ENCODE peak calls at places on chromosomes 5 and 9, in eight cellular contexts. One of them, this sample, is unnamed. For H3K27me3, H3K4me1 and H3K36me3, the result is how much of the 10 kb centered on the place peaks cover.

GRCh38 chr5:73911761-73912393 is 285.9 kb downstream of the ARHGEF28 start:
- DNase-seq in heart right ventricle: no peak
- DNase-seq in CD8-positive, alpha-beta T cell: no peak
- DNase-seq in left ventricle myocardium inferior: no peak
- DNase-seq in colonic mucosa: no peak
- DNase-seq in effector memory CD4-positive, alpha-beta T cell: no peak
- DNase-seq in fibroblast of lung: peak
- DNase-seq in gastrocnemius medialis: no peak
- DNase-seq in this sample: no peak

GRCh38 chr9:125660557-125660956 is 46.5 kb downstream of the MAPKAP1 start:
- DNase-seq in left ventricle myocardium inferior: no peak
- DNase-seq in heart right ventricle: no peak
- DNase-seq in effector memory CD4-positive, alpha-beta T cell: no peak
- DNase-seq in colonic mucosa: no peak
- DNase-seq in gastrocnemius medialis: no peak
- DNase-seq in fibroblast of lung: no peak
- DNase-seq in CD8-positive, alpha-beta T cell: no peak
- DNase-seq in this sample: no peak

GRCh38 chr5:56950626-56951130 is 1.2 kb downstream of the MIER3 start:
- DNase-seq in left ventricle myocardium inferior: peak
- DNase-seq in effector memory CD4-positive, alpha-beta T cell: peak
- DNase-seq in colonic mucosa: peak
- DNase-seq in CD8-positive, alpha-beta T cell: peak
- DNase-seq in heart right ventricle: peak
- DNase-seq in gastrocnemius medialis: peak
- DNase-seq in fibroblast of lung: peak
- DNase-seq in this sample: peak

GRCh38 chr5:58114324-58114723 is 345.6 kb downstream of the PLK2 start:
- DNase-seq in heart right ventricle: no peak
- DNase-seq in effector memory CD4-positive, alpha-beta T cell: no peak
- DNase-seq in colonic mucosa: no peak
- DNase-seq in fibroblast of lung: no peak
- DNase-seq in left ventricle myocardium inferior: no peak
- DNase-seq in CD8-positive, alpha-beta T cell: no peak
- DNase-seq in gastrocnemius medialis: no peak
- DNase-seq in this sample: no peak

GRCh38 chr5:54470677-54471076 is 15.2 kb downstream of the HSPB3 start:
- DNase-seq in gastrocnemius medialis: no peak
- DNase-seq in colonic mucosa: no peak
- DNase-seq in effector memory CD4-positive, alpha-beta T cell: no peak
- DNase-seq in CD8-positive, alpha-beta T cell: no peak
- DNase-seq in heart right ventricle: no peak
- DNase-seq in fibroblast of lung: peak
- DNase-seq in left ventricle myocardium inferior: no peak
- DNase-seq in this sample: no peak

GRCh38 chr9:89786650-89787049 is 181.8 kb downstream of the GADD45G start:
- DNase-seq in gastrocnemius medialis: no peak
- DNase-seq in effector memory CD4-positive, alpha-beta T cell: no peak
- DNase-seq in left ventricle myocardium inferior: no peak
- DNase-seq in CD8-positive, alpha-beta T cell: no peak
- DNase-seq in fibroblast of lung: peak
- DNase-seq in heart right ventricle: peak
- DNase-seq in colonic mucosa: peak
- DNase-seq in this sample: no peak

GRCh38 chr5:176716320-176716719 is 69.0 kb downstream of the TSPAN17 start:
- DNase-seq in gastrocnemius medialis: no peak
- DNase-seq in CD8-positive, alpha-beta T cell: no peak
- DNase-seq in colonic mucosa: no peak
- DNase-seq in effector memory CD4-positive, alpha-beta T cell: no peak
- DNase-seq in fibroblast of lung: peak
- DNase-seq in heart right ventricle: no peak
- DNase-seq in left ventricle myocardium inferior: no peak
- DNase-seq in this sample: no peak

GRCh38 chr5:125890387-125890955 is 532.7 kb upstream of the GRAMD2B start:
- DNase-seq in effector memory CD4-positive, alpha-beta T cell: no peak
- DNase-seq in gastrocnemius medialis: no peak
- DNase-seq in colonic mucosa: no peak
- DNase-seq in CD8-positive, alpha-beta T cell: no peak
- DNase-seq in left ventricle myocardium inferior: no peak
- DNase-seq in heart right ventricle: no peak
- DNase-seq in fibroblast of lung: no peak
- DNase-seq in this sample: no peak

GRCh38 chr5:125189451-125190051 is 443.1 kb upstream of the ZNF608 start:
- DNase-seq in fibroblast of lung: peak
- DNase-seq in heart right ventricle: no peak
- DNase-seq in left ventricle myocardium inferior: no peak
- DNase-seq in colonic mucosa: no peak
- DNase-seq in effector memory CD4-positive, alpha-beta T cell: no peak
- DNase-seq in gastrocnemius medialis: no peak
- DNase-seq in CD8-positive, alpha-beta T cell: no peak
- DNase-seq in this sample: no peak

GRCh38 chr9:2158729-2159128 is 143.6 kb downstream of the SMARCA2 start:
- DNase-seq in colonic mucosa: no peak
- DNase-seq in CD8-positive, alpha-beta T cell: no peak
- DNase-seq in left ventricle myocardium inferior: no peak
- DNase-seq in gastrocnemius medialis: no peak
- DNase-seq in effector memory CD4-positive, alpha-beta T cell: no peak
- DNase-seq in fibroblast of lung: peak
- DNase-seq in heart right ventricle: no peak
- DNase-seq in this sample: no peak

GRCh38 chr9:37775216-37775919 is 9.5 kb downstream of the EXOSC3 start:
- DNase-seq in colonic mucosa: no peak
- DNase-seq in fibroblast of lung: no peak
- DNase-seq in heart right ventricle: no peak
- DNase-seq in effector memory CD4-positive, alpha-beta T cell: no peak
- DNase-seq in CD8-positive, alpha-beta T cell: no peak
- DNase-seq in gastrocnemius medialis: no peak
- DNase-seq in left ventricle myocardium inferior: no peak
- DNase-seq in this sample: no peak

GRCh38 chr9:134344068-134344820 is 18.0 kb downstream of the RXRA start:
- DNase-seq in effector memory CD4-positive, alpha-beta T cell: no peak
- DNase-seq in gastrocnemius medialis: no peak
- DNase-seq in left ventricle myocardium inferior: peak
- DNase-seq in colonic mucosa: no peak
- DNase-seq in heart right ventricle: peak
- DNase-seq in CD8-positive, alpha-beta T cell: peak
- DNase-seq in fibroblast of lung: no peak
- DNase-seq in this sample: peak

GRCh38 chr9:27497883-27498553 is 26.1 kb upstream of the IFNK start:
- DNase-seq in effector memory CD4-positive, alpha-beta T cell: no peak
- DNase-seq in fibroblast of lung: no peak
- DNase-seq in CD8-positive, alpha-beta T cell: no peak
- DNase-seq in colonic mucosa: no peak
- DNase-seq in gastrocnemius medialis: no peak
- DNase-seq in heart right ventricle: no peak
- DNase-seq in left ventricle myocardium inferior: no peak
- DNase-seq in this sample: no peak

GRCh38 chr9:114732842-114733241 is 50.9 kb upstream of the TEX48 start:
- DNase-seq in heart right ventricle: no peak
- DNase-seq in gastrocnemius medialis: no peak
- DNase-seq in CD8-positive, alpha-beta T cell: no peak
- DNase-seq in colonic mucosa: no peak
- DNase-seq in effector memory CD4-positive, alpha-beta T cell: no peak
- DNase-seq in left ventricle myocardium inferior: no peak
- DNase-seq in fibroblast of lung: no peak
- DNase-seq in this sample: no peak

GRCh38 chr9:114733814-114734213 is 51.8 kb upstream of the TEX48 start:
- DNase-seq in effector memory CD4-positive, alpha-beta T cell: no peak
- DNase-seq in colonic mucosa: no peak
- DNase-seq in heart right ventricle: no peak
- DNase-seq in gastrocnemius medialis: no peak
- DNase-seq in CD8-positive, alpha-beta T cell: no peak
- DNase-seq in fibroblast of lung: peak
- DNase-seq in left ventricle myocardium inferior: no peak
- DNase-seq in this sample: no peak

GRCh38 chr9:114738581-114739316 is 56.8 kb upstream of the TEX48 start:
- DNase-seq in heart right ventricle: peak
- DNase-seq in gastrocnemius medialis: peak
- DNase-seq in left ventricle myocardium inferior: peak
- DNase-seq in fibroblast of lung: peak
- DNase-seq in colonic mucosa: peak
- DNase-seq in effector memory CD4-positive, alpha-beta T cell: peak
- DNase-seq in CD8-positive, alpha-beta T cell: peak
- DNase-seq in this sample: peak

GRCh38 chr9:114735732-114736131 is 53.7 kb upstream of the TEX48 start:
- DNase-seq in CD8-positive, alpha-beta T cell: no peak
- DNase-seq in effector memory CD4-positive, alpha-beta T cell: no peak
- DNase-seq in left ventricle myocardium inferior: no peak
- DNase-seq in fibroblast of lung: peak
- DNase-seq in colonic mucosa: no peak
- DNase-seq in heart right ventricle: no peak
- DNase-seq in gastrocnemius medialis: no peak
- DNase-seq in this sample: no peak

DNA sequence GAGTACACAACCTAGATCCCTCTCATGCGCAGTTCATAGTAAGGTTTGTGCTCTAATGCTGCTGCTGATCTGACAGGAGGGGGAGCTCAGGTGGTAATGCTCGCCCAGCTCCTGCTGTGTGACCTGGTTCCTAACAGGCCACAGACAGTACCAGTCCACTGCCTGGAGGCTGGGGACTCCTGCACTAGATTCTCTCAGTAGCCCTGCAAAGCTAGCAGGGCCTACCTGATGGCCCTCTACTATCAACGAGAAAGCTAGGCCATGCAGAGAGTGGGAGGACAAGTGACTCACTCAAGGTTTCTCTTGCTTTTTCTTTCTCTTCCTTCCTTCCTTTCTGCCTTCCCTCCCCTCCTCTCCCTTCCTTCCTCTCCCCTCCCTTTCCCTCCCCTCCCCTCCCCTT is 55.1 kb upstream of the TEX48 start:
- DNase-seq in left ventricle myocardium inferior: no peak
- DNase-seq in heart right ventricle: no peak
- DNase-seq in gastrocnemius medialis: no peak
- DNase-seq in colonic mucosa: no peak
- DNase-seq in CD8-positive, alpha-beta T cell: no peak
- DNase-seq in effector memory CD4-positive, alpha-beta T cell: no peak
- DNase-seq in fibroblast of lung: no peak
- DNase-seq in this sample: no peak
- H3K27me3 ChIP-seq in left ventricle myocardium inferior: half or more
- H3K27me3 ChIP-seq in heart right ventricle: under half
- H3K27me3 ChIP-seq in gastrocnemius medialis: under half
- H3K27me3 ChIP-seq in colonic mucosa: under half
- H3K27me3 ChIP-seq in CD8-positive, alpha-beta T cell: under half
- H3K27me3 ChIP-seq in effector memory CD4-positive, alpha-beta T cell: under half
- H3K27me3 ChIP-seq in fibroblast of lung: under half
- H3K27me3 ChIP-seq in this sample: under half

GRCh38 chr9:136054146-136054545 is 40.9 kb downstream of the NACC2 start:
- DNase-seq in heart right ventricle: no peak
- DNase-seq in left ventricle myocardium inferior: no peak
- DNase-seq in gastrocnemius medialis: no peak
- DNase-seq in fibroblast of lung: no peak
- DNase-seq in CD8-positive, alpha-beta T cell: no peak
- DNase-seq in effector memory CD4-positive, alpha-beta T cell: no peak
- DNase-seq in colonic mucosa: no peak
- DNase-seq in this sample: no peak
- H3K4me1 ChIP-seq in heart right ventricle: half or more
- H3K4me1 ChIP-seq in left ventricle myocardium inferior: half or more
- H3K4me1 ChIP-seq in gastrocnemius medialis: under half
- H3K4me1 ChIP-seq in fibroblast of lung: under half
- H3K4me1 ChIP-seq in CD8-positive, alpha-beta T cell: under half
- H3K4me1 ChIP-seq in effector memory CD4-positive, alpha-beta T cell: under half
- H3K4me1 ChIP-seq in colonic mucosa: under half
- H3K4me1 ChIP-seq in this sample: under half

DNA sequence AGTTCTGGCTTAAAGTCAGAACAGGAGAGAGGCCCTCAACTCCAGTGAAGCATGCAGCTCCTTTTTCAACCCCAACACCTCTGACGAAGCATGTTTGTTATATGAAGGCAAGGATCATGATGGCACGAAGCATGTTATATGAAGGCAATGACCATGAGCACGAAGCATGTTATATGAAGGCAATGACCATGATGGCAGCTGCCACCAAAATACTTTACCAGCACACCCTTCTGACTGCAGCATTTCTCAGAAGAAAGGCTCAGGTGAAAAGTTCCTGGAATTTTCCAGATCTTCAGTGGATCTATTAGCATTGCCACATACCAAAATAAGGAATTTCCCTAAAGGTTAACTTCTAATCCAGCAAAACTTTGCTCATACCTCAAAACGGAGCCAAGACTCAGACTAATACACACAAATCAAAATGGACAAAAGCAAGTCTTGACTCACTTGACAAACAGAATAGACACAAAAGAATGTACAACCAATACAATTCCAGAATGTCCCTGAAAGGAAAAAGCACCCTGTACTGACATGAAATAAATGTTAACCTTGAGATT is 217.4 kb downstream of the FANCC start:
- DNase-seq in gastrocnemius medialis: no peak
- DNase-seq in fibroblast of lung: no peak
- DNase-seq in colonic mucosa: no peak
- DNase-seq in effector memory CD4-positive, alpha-beta T cell: no peak
- DNase-seq in heart right ventricle: no peak
- DNase-seq in CD8-positive, alpha-beta T cell: no peak
- DNase-seq in left ventricle myocardium inferior: no peak
- DNase-seq in this sample: no peak
- H3K36me3 ChIP-seq in gastrocnemius medialis: under half
- H3K36me3 ChIP-seq in fibroblast of lung: under half
- H3K36me3 ChIP-seq in colonic mucosa: under half
- H3K36me3 ChIP-seq in effector memory CD4-positive, alpha-beta T cell: under half
- H3K36me3 ChIP-seq in heart right ventricle: half or more
- H3K36me3 ChIP-seq in CD8-positive, alpha-beta T cell: under half
- H3K36me3 ChIP-seq in left ventricle myocardium inferior: under half
- H3K36me3 ChIP-seq in this sample: under half

GRCh38 chr5:31193591-31194457 is at the start of gene CDH6:
- DNase-seq in heart right ventricle: peak
- DNase-seq in left ventricle myocardium inferior: peak
- DNase-seq in fibroblast of lung: peak
- DNase-seq in gastrocnemius medialis: no peak
- DNase-seq in effector memory CD4-positive, alpha-beta T cell: no peak
- DNase-seq in CD8-positive, alpha-beta T cell: no peak
- DNase-seq in colonic mucosa: no peak
- DNase-seq in this sample: no peak

GRCh38 chr5:31194892-31195291 is 1.4 kb downstream of the CDH6 start:
- DNase-seq in CD8-positive, alpha-beta T cell: no peak
- DNase-seq in gastrocnemius medialis: no peak
- DNase-seq in heart right ventricle: no peak
- DNase-seq in left ventricle myocardium inferior: no peak
- DNase-seq in fibroblast of lung: no peak
- DNase-seq in effector memory CD4-positive, alpha-beta T cell: no peak
- DNase-seq in colonic mucosa: no peak
- DNase-seq in this sample: no peak

GRCh38 chr5:31196309-31196708 is 2.8 kb downstream of the CDH6 start:
- DNase-seq in effector memory CD4-positive, alpha-beta T cell: no peak
- DNase-seq in heart right ventricle: no peak
- DNase-seq in colonic mucosa: no peak
- DNase-seq in left ventricle myocardium inferior: no peak
- DNase-seq in gastrocnemius medialis: no peak
- DNase-seq in fibroblast of lung: peak
- DNase-seq in CD8-positive, alpha-beta T cell: no peak
- DNase-seq in this sample: no peak

GRCh38 chr5:31193026-31193425 is 460 bp upstream of the CDH6 start:
- DNase-seq in left ventricle myocardium inferior: no peak
- DNase-seq in colonic mucosa: no peak
- DNase-seq in CD8-positive, alpha-beta T cell: no peak
- DNase-seq in fibroblast of lung: no peak
- DNase-seq in effector memory CD4-positive, alpha-beta T cell: no peak
- DNase-seq in gastrocnemius medialis: no peak
- DNase-seq in heart right ventricle: no peak
- DNase-seq in this sample: no peak

DNA sequence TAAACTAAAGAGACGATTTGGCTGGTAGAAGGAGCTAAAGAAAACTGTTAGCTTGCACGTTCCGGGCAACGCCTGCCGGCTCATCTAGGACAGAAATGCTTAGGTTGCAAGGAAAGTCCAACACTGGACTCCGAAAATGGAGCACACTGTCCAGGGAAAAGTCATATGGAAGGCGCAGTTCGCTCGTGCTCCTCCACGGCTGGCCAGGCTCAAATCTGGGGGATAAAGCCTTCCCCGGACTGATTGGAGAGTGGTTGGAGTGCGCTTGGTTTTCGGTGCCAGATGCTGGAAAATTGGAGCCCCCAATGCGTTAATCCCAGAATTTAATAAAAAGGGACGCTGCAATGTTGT is 947 bp downstream of the CDH6 start:
- DNase-seq in gastrocnemius medialis: no peak
- DNase-seq in heart right ventricle: no peak
- DNase-seq in colonic mucosa: no peak
- DNase-seq in effector memory CD4-positive, alpha-beta T cell: no peak
- DNase-seq in CD8-positive, alpha-beta T cell: no peak
- DNase-seq in fibroblast of lung: peak
- DNase-seq in left ventricle myocardium inferior: no peak
- DNase-seq in this sample: no peak
- H3K27me3 ChIP-seq in gastrocnemius medialis: under half
- H3K27me3 ChIP-seq in heart right ventricle: half or more
- H3K27me3 ChIP-seq in colonic mucosa: under half
- H3K27me3 ChIP-seq in effector memory CD4-positive, alpha-beta T cell: under half
- H3K27me3 ChIP-seq in CD8-positive, alpha-beta T cell: under half
- H3K27me3 ChIP-seq in fibroblast of lung: under half
- H3K27me3 ChIP-seq in left ventricle myocardium inferior: half or more
- H3K27me3 ChIP-seq in this sample: under half

This sample was measured in right lobe of liver.